ENCODE peak calls at places on chromosomes 12 and 14, in five cellular contexts. Y is right atrium auricular region, Z is endothelial cell of umbilical vein, B is M059J, N is GM23248. R is an unnamed sample.

GRCh38 chr12:29566441-29566840 is 69.0 kb upstream of the OVCH1 start:
- DNase-seq in B (peak), Y (no peak), Z (no peak), N (no peak), R (no peak)

GRCh38 chr12:3641428-3641883 is 111.5 kb downstream of the CRACR2A start:
- DNase-seq in Z (peak), N (peak), B (peak), Y (no peak), R (no peak)

GRCh38 chr12:647713-648085 is 15.5 kb downstream of the NINJ2 start:
- DNase-seq in Y (no peak), B (no peak), Z (no peak), N (no peak), R (no peak)

GRCh38 chr12:74111688-74112360 is 425.8 kb upstream of the ATXN7L3B start:
- DNase-seq in Z (no peak), N (no peak), B (peak), Y (no peak), R (peak)

GRCh38 chr12:132520421-132521199 is 30.7 kb downstream of the FBRSL1 start:
- DNase-seq in B (no peak), N (no peak), Z (no peak), Y (no peak), R (no peak)

GRCh38 chr14:22657861-22658260 is 13.7 kb upstream of the OR6J1 start:
- DNase-seq in N (peak), Z (peak), Y (no peak), B (peak), R (peak)

GRCh38 chr14:103558071-103558882 is 4.2 kb downstream of the BAG5 start:
- DNase-seq in Z (no peak), N (peak), B (peak), Y (no peak), R (peak)

GRCh38 chr14:78758333-78758732 is 588.2 kb downstream of the NRXN3 start:
- DNase-seq in N (peak), B (peak), Y (no peak), Z (peak), R (peak)

GRCh38 chr14:72519543-72519942 is 374.4 kb downstream of the DPF3 start:
- DNase-seq in B (no peak), N (no peak), Z (no peak), Y (no peak), R (no peak)

GRCh38 chr14:77098470-77099353 is 654 bp downstream of the CIPC start:
- DNase-seq in B (peak), N (peak), Y (peak), Z (peak), R (no peak)

GRCh38 chr12:47745485-47746041 is 13.1 kb downstream of the RAPGEF3 start:
- DNase-seq in B (no peak), N (no peak), Y (no peak), Z (no peak), R (no peak)

GRCh38 chr12:28219827-28220226 is 29.6 kb downstream of the CCDC91 start:
- DNase-seq in Y (no peak), N (no peak), B (no peak), Z (no peak), R (no peak)

GRCh38 chr12:77032406-77032805 is 33.0 kb downstream of the E2F7 start:
- DNase-seq in B (peak), Y (no peak), N (peak), Z (no peak), R (no peak)

GRCh38 chr14:92880851-92881250 is 42.1 kb upstream of the CHGA start:
- DNase-seq in N (peak), B (peak), Y (peak), Z (peak), R (peak)